ENCODE peak calls at places on chromosome 4, in ten cellular contexts. J, Q, X, U, N, H, M, F, R and I are unnamed samples.

GRCh38 chr4:42360158-42360557 is 37.1 kb upstream of the SHISA3 start:
- DNase-seq in J (no peak), N (no peak), H (no peak), U (no peak), R (no peak), M (no peak), X (no peak), Q (no peak), F (no peak), I (no peak)

GRCh38 chr4:101304916-101305315 is 42.4 kb downstream of the PPP3CA start:
- DNase-seq in R (no peak), F (no peak), N (no peak), J (no peak), X (no peak), Q (no peak), U (peak; percentile 33), M (no peak), H (no peak), I (no peak)

GRCh38 chr4:26088433-26088928 is 174.5 kb downstream of the SMIM20 start:
- DNase-seq in N (no peak), Q (no peak), X (no peak), U (no peak), J (no peak), R (no peak), M (no peak), H (no peak), F (peak; percentile 80), I (no peak)

GRCh38 chr4:125368684-125369083 is 53.9 kb downstream of the FAT4 start:
- DNase-seq in N (no peak), U (no peak), F (no peak), J (no peak), H (no peak), M (no peak), R (no peak), X (no peak), Q (no peak), I (no peak)

GRCh38 chr4:1767058-1767769 is 25.9 kb upstream of the FGFR3 start:
- DNase-seq in Q (peak; percentile 47), H (no peak), R (peak; percentile 56), F (no peak), X (no peak), J (no peak), N (peak; percentile 93), U (peak; percentile 86), M (no peak), I (peak; percentile 45)

GRCh38 chr4:73726000-73726399 is 14.4 kb upstream of the CXCL8 start:
- DNase-seq in J (no peak), F (no peak), Q (no peak), X (no peak), U (no peak), H (peak; percentile 52), M (no peak), R (no peak), N (no peak), I (no peak)

GRCh38 chr4:189124149-189124758 is 816.4 kb upstream of the FRG1 start:
- DNase-seq in J (no peak), X (no peak), M (no peak), H (no peak), Q (peak; percentile 62), N (peak; percentile 67), F (no peak), R (no peak), U (peak; percentile 40), I (no peak)

GRCh38 chr4:23276076-23276475 is 583.3 kb downstream of the GBA3 start:
- DNase-seq in H (no peak), X (no peak), J (no peak), U (no peak), M (no peak), F (no peak), N (no peak), Q (no peak), R (no peak), I (no peak)

GRCh38 chr4:77564231-77564630 is 41.4 kb upstream of the CXCL13 start:
- DNase-seq in R (no peak), H (no peak), M (no peak), N (no peak), J (no peak), Q (no peak), X (peak; percentile 71), U (no peak), F (no peak), I (no peak)

GRCh38 chr4:116073051-116073450 is 959.6 kb upstream of the NDST4 start:
- DNase-seq in Q (no peak), J (no peak), M (no peak), N (no peak), R (no peak), F (no peak), H (no peak), U (no peak), X (no peak), I (no peak)

GRCh38 chr4:93764647-93765246 is 63.8 kb upstream of the ATOH1 start:
- DNase-seq in J (no peak), F (no peak), H (peak; percentile 15), X (no peak), U (peak; percentile 33), N (no peak), R (peak; percentile 47), Q (no peak), M (no peak), I (no peak)

GRCh38 chr4:34854451-34854850 is 1389.9 kb downstream of the ARAP2 start:
- DNase-seq in J (no peak), M (no peak), Q (no peak), F (no peak), U (no peak), X (no peak), N (peak; percentile 26), H (no peak), R (no peak), I (no peak)

GRCh38 chr4:149534779-149535178 is 280.9 kb downstream of the IQCM start:
- DNase-seq in N (no peak), Q (no peak), X (no peak), M (no peak), F (no peak), R (no peak), H (no peak), J (no peak), U (no peak), I (no peak)
- H3K9me3 ChIP-seq in N (peaks cover 22% of the 10 kb centered on the region), Q (no peaks in the 10 kb centered on the region), X (no peaks in the 10 kb centered on the region), M (no peaks in the 10 kb centered on the region), F (no peaks in the 10 kb centered on the region), R (peaks cover 3% of the 10 kb centered on the region), H (no peaks in the 10 kb centered on the region), J (no peaks in the 10 kb centered on the region), U (no peaks in the 10 kb centered on the region), I (peaks cover 7% of the 10 kb centered on the region)

GRCh38 chr4:123093247-123093646 is 170.8 kb upstream of the NUDT6 start:
- DNase-seq in N (no peak), J (no peak), R (no peak), Q (no peak), F (no peak), U (no peak), X (no peak), H (no peak), M (no peak), I (no peak)
- TF ChIP-seq CTCF in N (peak; percentile 23), J (no peak), R (no peak), Q (no peak), F (no peak), U (no peak), X (no peak), H (no peak), M (no peak), I (no peak)

GRCh38 chr4:658031-658667 is 15.9 kb downstream of the ATP5ME start:
- DNase-seq in H (no peak), X (no peak), F (no peak), Q (no peak), U (no peak), J (no peak), N (peak; percentile 44), M (peak; percentile 29), R (no peak), I (peak; percentile 2)

GRCh38 chr4:656651-657337 is 17.3 kb downstream of the ATP5ME start:
- DNase-seq in F (no peak), R (no peak), H (no peak), U (peak; percentile 81), X (no peak), J (no peak), M (no peak), Q (no peak), N (peak; percentile 44), I (peak; percentile 67)

GRCh38 chr4:655735-656151 is 18.3 kb downstream of the ATP5ME start:
- DNase-seq in M (no peak), U (no peak), X (no peak), H (no peak), F (no peak), R (no peak), Q (no peak), N (peak; percentile 42), J (no peak), I (no peak)

GRCh38 chr4:658681-659667 is 15.1 kb downstream of the ATP5ME start:
- DNase-seq in X (no peak), N (peak; percentile 41), F (no peak), J (no peak), M (peak; percentile 26), R (no peak), Q (no peak), H (no peak), U (no peak), I (peak; percentile 1)

DNA sequence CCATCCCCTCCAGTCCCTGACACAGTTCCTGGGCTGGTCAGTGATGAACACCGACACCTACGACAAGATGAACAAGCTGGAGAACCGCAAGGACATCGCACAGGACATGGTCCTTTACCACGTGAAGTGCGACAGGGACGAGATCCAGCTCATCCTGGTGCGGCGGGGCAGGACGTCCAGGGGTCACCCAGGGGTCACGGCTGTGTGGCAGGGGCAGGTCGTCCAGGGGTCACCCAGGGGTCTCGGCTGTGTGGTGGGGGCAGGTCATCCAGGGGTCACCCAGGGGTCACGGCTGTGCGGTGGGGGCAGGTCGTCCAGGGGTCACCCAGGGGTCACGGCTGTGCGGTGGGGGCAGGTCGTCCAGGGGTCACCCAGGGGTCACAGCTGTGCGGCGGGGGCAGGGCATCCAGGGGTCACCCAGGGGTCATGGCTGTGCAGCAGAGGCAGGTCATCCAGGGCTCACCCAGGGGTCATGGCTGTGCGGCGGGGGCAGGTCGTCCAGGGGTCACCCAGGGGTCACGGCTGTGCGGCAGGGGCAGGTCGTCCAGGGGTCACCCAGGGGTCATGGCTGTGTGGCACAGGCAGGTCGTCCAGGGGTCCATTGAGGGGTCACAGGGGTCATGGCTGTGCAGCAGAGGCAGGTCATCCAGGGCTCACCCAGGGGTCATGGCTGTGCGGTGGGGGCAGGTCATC is 16.6 kb downstream of the ATP5ME start:
- DNase-seq in F (no peak), X (no peak), R (no peak), H (no peak), Q (no peak), U (no peak), M (peak; percentile 32), N (peak; percentile 48), J (no peak), I (no peak)
- H3K9me3 ChIP-seq in F (no peaks in the 10 kb centered on the region), X (no peaks in the 10 kb centered on the region), R (peaks cover 3% of the 10 kb centered on the region), H (no peaks in the 10 kb centered on the region), Q (no peaks in the 10 kb centered on the region), U (no peaks in the 10 kb centered on the region), M (no peaks in the 10 kb centered on the region), N (no peaks in the 10 kb centered on the region), J (no peaks in the 10 kb centered on the region), I (no peaks in the 10 kb centered on the region)

DNA sequence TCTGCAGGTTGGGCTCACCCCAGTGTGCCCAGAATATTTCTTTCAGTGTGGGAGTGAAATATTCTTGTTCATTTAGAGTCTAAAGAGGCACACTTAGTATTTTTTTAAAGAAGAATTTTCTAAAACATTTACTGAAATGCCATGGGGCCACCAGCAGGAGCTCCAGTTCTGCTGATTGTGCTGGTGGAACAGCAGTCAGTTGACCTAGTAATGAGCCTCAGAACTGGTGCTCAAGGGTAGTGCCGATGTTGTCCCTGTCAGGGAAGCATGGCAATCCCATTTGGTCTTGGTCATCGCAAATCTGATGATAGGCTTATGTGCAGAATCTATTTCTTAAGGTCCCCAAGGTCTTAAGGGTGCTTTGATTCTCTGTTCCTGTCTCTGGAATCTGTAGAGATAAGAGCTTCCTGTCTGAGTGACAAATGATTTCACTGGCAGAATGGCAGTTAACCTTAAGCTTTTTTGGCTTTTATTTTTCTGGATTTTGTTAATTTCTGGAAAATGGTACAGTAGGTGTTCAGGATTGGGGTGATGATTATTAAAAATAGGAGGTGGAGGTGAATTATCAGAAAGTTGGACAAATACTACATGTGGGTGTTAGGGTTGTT is 31.3 kb downstream of the JADE1 start:
- DNase-seq in N (peak; percentile 43), M (no peak), J (no peak), R (no peak), H (no peak), U (no peak), Q (no peak), F (no peak), X (no peak), I (no peak)
- TF ChIP-seq CTCF in N (peak; percentile 59), M (no peak), J (no peak), R (no peak), H (no peak), U (no peak), Q (no peak), F (peak; percentile 13), X (no peak), I (no peak)